ENCODE peak calls at places on chromosomes 1 and 21, in eight cellular contexts. One of them, this sample, is unnamed.

GRCh38 chr1:158191299-158191698 is 10.6 kb downstream of the CD1D start:
- DNase-seq in left ventricle myocardium inferior: no peak
- DNase-seq in tibial artery: no peak
- DNase-seq in bronchial epithelial cell: no peak
- DNase-seq in body of pancreas: no peak
- DNase-seq in HepG2: no peak
- DNase-seq in brain microvascular endothelial cell: no peak
- DNase-seq in tibial nerve: no peak
- DNase-seq in this sample: no peak

GRCh38 chr1:187464320-187464719 is 635.6 kb downstream of the PLA2G4A start:
- DNase-seq in left ventricle myocardium inferior: no peak
- DNase-seq in tibial artery: no peak
- DNase-seq in bronchial epithelial cell: no peak
- DNase-seq in body of pancreas: no peak
- DNase-seq in HepG2: no peak
- DNase-seq in brain microvascular endothelial cell: no peak
- DNase-seq in tibial nerve: no peak
- DNase-seq in this sample: no peak

GRCh38 chr1:86616871-86617270 is 70.0 kb downstream of the CLCA4 start:
- DNase-seq in left ventricle myocardium inferior: no peak
- DNase-seq in tibial artery: no peak
- DNase-seq in bronchial epithelial cell: peak
- DNase-seq in body of pancreas: no peak
- DNase-seq in HepG2: no peak
- DNase-seq in brain microvascular endothelial cell: no peak
- DNase-seq in tibial nerve: no peak
- DNase-seq in this sample: no peak

GRCh38 chr1:53732912-53733317 is 6.0 kb downstream of the GLIS1 start:
- DNase-seq in left ventricle myocardium inferior: no peak
- DNase-seq in tibial artery: no peak
- DNase-seq in bronchial epithelial cell: no peak
- DNase-seq in body of pancreas: no peak
- DNase-seq in HepG2: no peak
- DNase-seq in brain microvascular endothelial cell: peak
- DNase-seq in tibial nerve: no peak
- DNase-seq in this sample: no peak

GRCh38 chr1:94633051-94633450 is 91.5 kb upstream of the F3 start:
- DNase-seq in left ventricle myocardium inferior: no peak
- DNase-seq in tibial artery: no peak
- DNase-seq in bronchial epithelial cell: no peak
- DNase-seq in body of pancreas: no peak
- DNase-seq in HepG2: no peak
- DNase-seq in brain microvascular endothelial cell: no peak
- DNase-seq in tibial nerve: no peak
- DNase-seq in this sample: no peak

GRCh38 chr21:27366846-27367245 is 400.0 kb upstream of the ADAMTS5 start:
- DNase-seq in left ventricle myocardium inferior: no peak
- DNase-seq in tibial artery: no peak
- DNase-seq in bronchial epithelial cell: no peak
- DNase-seq in body of pancreas: no peak
- DNase-seq in HepG2: no peak
- DNase-seq in brain microvascular endothelial cell: no peak
- DNase-seq in tibial nerve: no peak
- DNase-seq in this sample: no peak

GRCh38 chr1:172778461-172779455 is 119.9 kb downstream of the FASLG start:
- DNase-seq in left ventricle myocardium inferior: no peak
- DNase-seq in tibial artery: no peak
- DNase-seq in bronchial epithelial cell: no peak
- DNase-seq in body of pancreas: no peak
- DNase-seq in HepG2: no peak
- DNase-seq in brain microvascular endothelial cell: no peak
- DNase-seq in tibial nerve: no peak
- DNase-seq in this sample: no peak

GRCh38 chr1:192601145-192602048 is 25.8 kb downstream of the RGS1 start:
- DNase-seq in left ventricle myocardium inferior: no peak
- DNase-seq in tibial artery: no peak
- DNase-seq in bronchial epithelial cell: peak
- DNase-seq in body of pancreas: no peak
- DNase-seq in HepG2: no peak
- DNase-seq in brain microvascular endothelial cell: no peak
- DNase-seq in tibial nerve: no peak
- DNase-seq in this sample: no peak

GRCh38 chr1:50335914-50336313 is 87.3 kb downstream of the DMRTA2 start:
- DNase-seq in left ventricle myocardium inferior: no peak
- DNase-seq in tibial artery: no peak
- DNase-seq in bronchial epithelial cell: no peak
- DNase-seq in body of pancreas: no peak
- DNase-seq in HepG2: no peak
- DNase-seq in brain microvascular endothelial cell: no peak
- DNase-seq in tibial nerve: no peak
- DNase-seq in this sample: no peak

GRCh38 chr1:35546614-35547013 is 10.6 kb downstream of the KIAA0319L start:
- DNase-seq in left ventricle myocardium inferior: no peak
- DNase-seq in tibial artery: no peak
- DNase-seq in bronchial epithelial cell: no peak
- DNase-seq in body of pancreas: no peak
- DNase-seq in HepG2: no peak
- DNase-seq in brain microvascular endothelial cell: no peak
- DNase-seq in tibial nerve: no peak
- DNase-seq in this sample: no peak

GRCh38 chr1:109201123-109201703 is 12.5 kb upstream of the SARS1 start:
- DNase-seq in left ventricle myocardium inferior: no peak
- DNase-seq in tibial artery: no peak
- DNase-seq in bronchial epithelial cell: peak
- DNase-seq in body of pancreas: no peak
- DNase-seq in HepG2: peak
- DNase-seq in brain microvascular endothelial cell: peak
- DNase-seq in tibial nerve: no peak
- DNase-seq in this sample: peak

GRCh38 chr1:96973605-96974004 is 252.0 kb downstream of the PTBP2 start:
- DNase-seq in left ventricle myocardium inferior: peak
- DNase-seq in tibial artery: no peak
- DNase-seq in bronchial epithelial cell: peak
- DNase-seq in body of pancreas: peak
- DNase-seq in HepG2: no peak
- DNase-seq in brain microvascular endothelial cell: no peak
- DNase-seq in tibial nerve: no peak
- DNase-seq in this sample: peak

GRCh38 chr1:65021792-65022191 is 55.4 kb upstream of the JAK1 start:
- DNase-seq in left ventricle myocardium inferior: no peak
- DNase-seq in tibial artery: no peak
- DNase-seq in bronchial epithelial cell: no peak
- DNase-seq in body of pancreas: no peak
- DNase-seq in HepG2: no peak
- DNase-seq in brain microvascular endothelial cell: no peak
- DNase-seq in tibial nerve: no peak
- DNase-seq in this sample: no peak

GRCh38 chr1:65844990-65845757 is 52.5 kb downstream of the PDE4B start:
- DNase-seq in left ventricle myocardium inferior: no peak
- DNase-seq in tibial artery: no peak
- DNase-seq in bronchial epithelial cell: no peak
- DNase-seq in body of pancreas: no peak
- DNase-seq in HepG2: no peak
- DNase-seq in brain microvascular endothelial cell: no peak
- DNase-seq in tibial nerve: no peak
- DNase-seq in this sample: no peak

GRCh38 chr21:33403786-33404571 is 766 bp downstream of the IFNGR2 start:
- DNase-seq in left ventricle myocardium inferior: peak
- DNase-seq in tibial artery: peak
- DNase-seq in bronchial epithelial cell: no peak
- DNase-seq in body of pancreas: peak
- DNase-seq in HepG2: peak
- DNase-seq in brain microvascular endothelial cell: peak
- DNase-seq in tibial nerve: peak
- DNase-seq in this sample: peak

GRCh38 chr21:45301521-45302081 is 13.9 kb upstream of the POFUT2 start:
- DNase-seq in left ventricle myocardium inferior: peak
- DNase-seq in tibial artery: no peak
- DNase-seq in bronchial epithelial cell: no peak
- DNase-seq in body of pancreas: no peak
- DNase-seq in HepG2: no peak
- DNase-seq in brain microvascular endothelial cell: no peak
- DNase-seq in tibial nerve: no peak
- DNase-seq in this sample: peak

GRCh38 chr1:230797376-230798186 is 50.4 kb downstream of the CAPN9 start:
- DNase-seq in left ventricle myocardium inferior: peak
- DNase-seq in tibial artery: peak
- DNase-seq in bronchial epithelial cell: peak
- DNase-seq in body of pancreas: peak
- DNase-seq in HepG2: peak
- DNase-seq in brain microvascular endothelial cell: peak
- DNase-seq in tibial nerve: peak
- DNase-seq in this sample: peak
- TF ChIP-seq CTCF in left ventricle myocardium inferior: peak
- TF ChIP-seq CTCF in tibial artery: peak
- TF ChIP-seq CTCF in bronchial epithelial cell: peak
- TF ChIP-seq CTCF in body of pancreas: peak
- TF ChIP-seq CTCF in HepG2: peak
- TF ChIP-seq CTCF in brain microvascular endothelial cell: peak
- TF ChIP-seq CTCF in tibial nerve: peak
- TF ChIP-seq CTCF in this sample: peak

DNA sequence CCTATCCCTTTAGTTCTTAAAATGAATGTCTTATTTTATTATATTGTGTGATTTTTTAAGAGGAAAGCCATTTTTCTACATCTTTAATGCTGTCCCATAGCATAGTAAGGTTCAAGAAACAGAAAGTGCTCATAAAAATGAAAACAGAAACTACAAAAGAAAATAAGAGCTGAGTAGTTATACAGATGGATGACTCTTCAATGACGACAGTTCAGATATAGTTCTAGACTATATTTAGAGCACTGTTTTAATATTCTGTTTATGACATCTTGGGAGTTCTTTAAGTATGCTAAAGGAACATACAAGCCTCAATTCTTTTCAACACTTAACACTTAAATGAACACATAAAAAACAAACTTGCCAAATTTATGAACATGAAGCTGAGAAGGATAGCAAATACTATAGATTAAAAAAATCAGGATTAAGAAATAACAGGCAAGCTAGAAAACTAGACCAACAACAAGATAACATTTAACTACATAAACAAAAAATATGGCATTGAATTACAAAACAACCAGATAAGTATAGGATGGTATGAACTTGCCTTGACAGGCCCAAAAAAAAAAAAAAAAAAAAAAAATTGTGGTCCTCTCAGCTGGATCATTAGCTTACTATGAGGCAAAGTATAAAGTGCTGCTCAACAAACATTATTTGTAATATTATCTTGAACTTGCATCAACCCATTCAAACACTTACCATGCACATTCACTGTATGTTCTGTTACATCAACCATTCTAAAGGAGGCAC is 87.9 kb downstream of the ZZZ3 start:
- DNase-seq in left ventricle myocardium inferior: no peak
- DNase-seq in tibial artery: no peak
- DNase-seq in bronchial epithelial cell: peak
- DNase-seq in body of pancreas: no peak
- DNase-seq in HepG2: no peak
- DNase-seq in brain microvascular endothelial cell: no peak
- DNase-seq in tibial nerve: no peak
- DNase-seq in this sample: no peak
- H3K4me3 ChIP-seq in left ventricle myocardium inferior: no peak
- H3K4me3 ChIP-seq in tibial artery: no peak
- H3K4me3 ChIP-seq in bronchial epithelial cell: no peak
- H3K4me3 ChIP-seq in body of pancreas: no peak
- H3K4me3 ChIP-seq in HepG2: no peak
- H3K4me3 ChIP-seq in brain microvascular endothelial cell: no peak
- H3K4me3 ChIP-seq in tibial nerve: no peak
- H3K4me3 ChIP-seq in this sample: no peak

GRCh38 chr1:7207875-7208646 is 422.8 kb downstream of the CAMTA1 start:
- DNase-seq in left ventricle myocardium inferior: no peak
- DNase-seq in tibial artery: no peak
- DNase-seq in bronchial epithelial cell: peak
- DNase-seq in body of pancreas: peak
- DNase-seq in HepG2: peak
- DNase-seq in brain microvascular endothelial cell: peak
- DNase-seq in tibial nerve: no peak
- DNase-seq in this sample: peak
- TF ChIP-seq CTCF in left ventricle myocardium inferior: peak
- TF ChIP-seq CTCF in tibial artery: no peak
- TF ChIP-seq CTCF in bronchial epithelial cell: peak
- TF ChIP-seq CTCF in body of pancreas: peak
- TF ChIP-seq CTCF in HepG2: peak
- TF ChIP-seq CTCF in brain microvascular endothelial cell: peak
- TF ChIP-seq CTCF in tibial nerve: peak
- TF ChIP-seq CTCF in this sample: peak

GRCh38 chr1:26060832-26061574 is 6.4 kb downstream of the TRIM63 start:
- DNase-seq in left ventricle myocardium inferior: no peak
- DNase-seq in tibial artery: no peak
- DNase-seq in bronchial epithelial cell: no peak
- DNase-seq in body of pancreas: no peak
- DNase-seq in HepG2: no peak
- DNase-seq in brain microvascular endothelial cell: no peak
- DNase-seq in tibial nerve: no peak
- DNase-seq in this sample: no peak

GRCh38 chr1:26066857-26067256 is 573 bp downstream of the TRIM63 start:
- DNase-seq in left ventricle myocardium inferior: peak
- DNase-seq in tibial artery: no peak
- DNase-seq in bronchial epithelial cell: no peak
- DNase-seq in body of pancreas: no peak
- DNase-seq in HepG2: no peak
- DNase-seq in brain microvascular endothelial cell: no peak
- DNase-seq in tibial nerve: no peak
- DNase-seq in this sample: peak

GRCh38 chr1:26066160-26066559 is 1.3 kb downstream of the TRIM63 start:
- DNase-seq in left ventricle myocardium inferior: no peak
- DNase-seq in tibial artery: no peak
- DNase-seq in bronchial epithelial cell: no peak
- DNase-seq in body of pancreas: no peak
- DNase-seq in HepG2: no peak
- DNase-seq in brain microvascular endothelial cell: no peak
- DNase-seq in tibial nerve: no peak
- DNase-seq in this sample: no peak

GRCh38 chr1:26067432-26067911 is at the start of gene TRIM63:
- DNase-seq in left ventricle myocardium inferior: peak
- DNase-seq in tibial artery: no peak
- DNase-seq in bronchial epithelial cell: no peak
- DNase-seq in body of pancreas: no peak
- DNase-seq in HepG2: no peak
- DNase-seq in brain microvascular endothelial cell: no peak
- DNase-seq in tibial nerve: no peak
- DNase-seq in this sample: no peak

DNA sequence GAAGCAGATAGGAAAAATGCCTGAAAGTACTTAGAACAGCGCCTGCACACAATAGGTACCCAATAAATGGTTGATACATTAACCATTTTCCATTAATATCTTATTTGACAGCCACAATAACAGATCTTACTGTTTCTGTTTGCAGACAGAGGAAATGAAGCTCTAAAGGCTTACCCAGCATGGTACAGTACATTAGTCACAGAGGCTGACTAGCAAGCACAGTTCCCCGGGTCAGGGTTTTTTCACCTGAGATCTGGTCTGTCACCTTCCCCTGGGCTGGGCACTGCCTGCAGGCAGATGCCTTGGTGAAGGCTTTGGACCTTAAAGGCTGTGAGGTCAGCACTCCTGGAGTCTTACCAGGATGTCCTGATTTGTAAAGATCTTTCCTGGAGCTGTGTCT is 2.8 kb downstream of the TRIM63 start:
- DNase-seq in left ventricle myocardium inferior: no peak
- DNase-seq in tibial artery: no peak
- DNase-seq in bronchial epithelial cell: peak
- DNase-seq in body of pancreas: no peak
- DNase-seq in HepG2: no peak
- DNase-seq in brain microvascular endothelial cell: no peak
- DNase-seq in tibial nerve: no peak
- DNase-seq in this sample: no peak
- H3K4me3 ChIP-seq in left ventricle myocardium inferior: peak
- H3K4me3 ChIP-seq in tibial artery: no peak
- H3K4me3 ChIP-seq in bronchial epithelial cell: no peak
- H3K4me3 ChIP-seq in body of pancreas: no peak
- H3K4me3 ChIP-seq in HepG2: no peak
- H3K4me3 ChIP-seq in brain microvascular endothelial cell: no peak
- H3K4me3 ChIP-seq in tibial nerve: no peak
- H3K4me3 ChIP-seq in this sample: no peak